ENCODE peak calls at places on chromosomes 16 and 17, in ten cellular contexts. V, O, T, P, J, A, G, L, X and N are unnamed samples.

GRCh38 chr17:32265192-32265895 is at the start of gene RHBDL3:
- DNase-seq in V (no peak), A (no peak), X (no peak), G (no peak), T (no peak), P (no peak), J (no peak), O (no peak), L (no peak), N (no peak)

GRCh38 chr16:68367891-68368601 is 57.2 kb downstream of the PRMT7 start:
- DNase-seq in X (no peak), P (no peak), V (peak; percentile 31), L (no peak), J (no peak), G (no peak), A (no peak), O (no peak), T (no peak), N (no peak)

GRCh38 chr16:12896562-12896961 is 4.8 kb upstream of the SHISA9 start:
- DNase-seq in T (peak; percentile 6), V (peak; percentile 69), O (no peak), P (peak; percentile 32), G (no peak), J (no peak), L (no peak), X (peak; percentile 48), A (no peak), N (no peak)

GRCh38 chr16:12846592-12846991 is 42.9 kb upstream of the CPPED1 start:
- DNase-seq in G (no peak), A (no peak), T (no peak), X (no peak), L (no peak), V (no peak), J (no peak), P (no peak), O (no peak), N (no peak)

GRCh38 chr16:30649725-30650368 is 913 bp upstream of the PRR14 start:
- DNase-seq in P (no peak), V (no peak), L (no peak), A (no peak), O (no peak), G (no peak), X (no peak), T (no peak), J (no peak), N (no peak)

GRCh38 chr17:306116-306515 is 46.5 kb downstream of the RPH3AL start:
- DNase-seq in L (no peak), O (no peak), V (no peak), A (no peak), X (no peak), G (no peak), J (no peak), T (no peak), P (no peak), N (no peak)

GRCh38 chr16:54655171-54655590 is 275.5 kb upstream of the IRX5 start:
- DNase-seq in O (no peak), T (no peak), P (no peak), V (no peak), L (no peak), J (no peak), A (no peak), X (peak; percentile 22), G (peak; percentile 75), N (no peak)

GRCh38 chr16:14015948-14016347 is 55.2 kb upstream of the MRTFB start:
- DNase-seq in J (no peak), L (no peak), X (peak; percentile 89), T (peak; percentile 89), A (no peak), V (no peak), G (peak; percentile 81), O (peak; percentile 90), P (no peak), N (peak; percentile 60)

GRCh38 chr16:65543781-65544740 is 422.2 kb upstream of the CDH11 start:
- DNase-seq in A (no peak), J (no peak), L (no peak), T (no peak), G (no peak), P (no peak), X (no peak), V (no peak), O (no peak), N (no peak)

GRCh38 chr17:9488556-9488955 is 87.1 kb downstream of the STX8 start:
- DNase-seq in X (no peak), L (no peak), T (no peak), A (no peak), G (no peak), V (no peak), O (peak; percentile 32), J (peak; percentile 5), P (no peak), N (no peak)

GRCh38 chr17:41975099-41976083 is 8.8 kb downstream of the CNP start:
- DNase-seq in T (no peak), L (no peak), O (peak; percentile 69), V (no peak), A (no peak), G (no peak), X (peak; percentile 68), P (no peak), J (no peak), N (no peak)

GRCh38 chr16:578870-579405 is 9.2 kb downstream of the PIGQ start:
- DNase-seq in G (peak; percentile 89), X (peak; percentile 76), O (peak; percentile 65), V (peak; percentile 77), P (no peak), L (no peak), T (no peak), J (peak; percentile 89), A (peak; percentile 78), N (no peak)

GRCh38 chr16:3187798-3188674 is at the start of gene OR1F1:
- DNase-seq in A (peak; percentile 76), L (no peak), T (peak; percentile 68), G (peak; percentile 38), V (no peak), P (peak; percentile 81), O (peak; percentile 80), X (peak; percentile 59), J (peak; percentile 62), N (no peak)

GRCh38 chr17:80781188-80781577 is 210.5 kb upstream of the CHMP6 start:
- DNase-seq in G (no peak), P (no peak), V (no peak), A (no peak), X (no peak), L (no peak), O (no peak), T (no peak), J (no peak), N (no peak)

GRCh38 chr17:45942284-45942683 is 47.9 kb downstream of the MAPT start:
- DNase-seq in J (peak; percentile 51), L (peak; percentile 57), X (peak; percentile 9), V (no peak), O (no peak), A (no peak), P (no peak), G (peak; percentile 20), T (peak; percentile 4), N (no peak)

DNA sequence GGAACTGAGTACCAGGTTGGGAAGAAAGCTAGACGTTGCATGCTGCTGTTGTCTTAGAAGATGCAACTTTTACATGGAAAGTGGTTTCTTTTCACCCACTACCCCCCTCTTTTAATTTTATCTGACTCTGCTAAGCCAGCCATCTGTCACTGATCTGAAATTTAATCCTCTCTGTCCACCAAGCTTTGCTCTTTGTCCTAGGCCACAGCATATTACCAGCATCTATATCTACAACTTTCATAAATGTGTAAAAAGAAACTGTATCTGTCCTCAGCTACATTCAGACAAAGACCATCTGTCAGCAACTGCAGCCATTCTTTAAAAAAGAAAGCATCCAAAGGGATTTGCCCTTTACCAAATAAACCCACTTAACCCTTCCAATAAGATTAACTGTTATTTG is 602.3 kb upstream of the SALL1 start:
- DNase-seq in V (no peak), P (no peak), X (no peak), G (no peak), O (no peak), T (no peak), J (no peak), A (no peak), L (no peak), N (no peak)
- H3K4me3 ChIP-seq in V (no peak overlapping the region), P (no peak overlapping the region), X (no peak overlapping the region), G (no peak overlapping the region), O (no peak overlapping the region), T (no peak overlapping the region), J (no peak overlapping the region), A (no peak overlapping the region), L (no peak overlapping the region), N (no peak overlapping the region)

GRCh38 chr17:66290097-66290722 is 12.2 kb upstream of the PRKCA start:
- DNase-seq in O (no peak), A (no peak), X (no peak), P (no peak), L (no peak), G (no peak), T (no peak), J (no peak), V (peak; percentile 26), N (no peak)
- TF ChIP-seq CTCF in O (peak; percentile 29), A (peak; percentile 17), X (peak; percentile 12), P (no peak), L (no peak), G (peak; percentile 20), T (peak; percentile 32), J (no peak), V (peak; percentile 66), N (peak; percentile 11)

DNA sequence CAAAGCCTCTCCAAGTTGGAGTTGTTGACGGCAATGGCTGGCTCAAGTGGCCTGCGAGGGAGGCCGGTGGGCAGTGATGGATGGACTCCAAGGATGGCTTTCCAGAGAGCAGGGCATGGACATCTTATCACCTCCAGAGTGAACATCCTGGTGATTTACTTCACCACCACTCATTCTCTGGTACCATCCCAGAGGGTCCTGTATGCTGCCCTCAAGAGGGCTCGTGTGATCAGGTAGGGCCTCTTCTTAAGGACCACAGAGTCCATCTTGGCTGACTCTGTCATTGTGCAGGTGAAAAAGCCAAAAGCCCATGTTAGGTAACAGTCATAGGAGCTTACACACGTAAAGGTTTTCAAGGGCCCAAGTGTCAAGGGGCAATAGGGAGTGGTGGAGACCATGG is 219.9 kb upstream of the N4BP1 start:
- DNase-seq in J (no peak), X (no peak), T (no peak), O (no peak), V (no peak), P (no peak), L (no peak), A (no peak), G (no peak), N (no peak)
- H3K4me3 ChIP-seq in J (no peak overlapping the region), X (no peak overlapping the region), T (no peak overlapping the region), O (no peak overlapping the region), V (no peak overlapping the region), P (no peak overlapping the region), L (no peak overlapping the region), A (no peak overlapping the region), G (no peak overlapping the region), N (no peak overlapping the region)

DNA sequence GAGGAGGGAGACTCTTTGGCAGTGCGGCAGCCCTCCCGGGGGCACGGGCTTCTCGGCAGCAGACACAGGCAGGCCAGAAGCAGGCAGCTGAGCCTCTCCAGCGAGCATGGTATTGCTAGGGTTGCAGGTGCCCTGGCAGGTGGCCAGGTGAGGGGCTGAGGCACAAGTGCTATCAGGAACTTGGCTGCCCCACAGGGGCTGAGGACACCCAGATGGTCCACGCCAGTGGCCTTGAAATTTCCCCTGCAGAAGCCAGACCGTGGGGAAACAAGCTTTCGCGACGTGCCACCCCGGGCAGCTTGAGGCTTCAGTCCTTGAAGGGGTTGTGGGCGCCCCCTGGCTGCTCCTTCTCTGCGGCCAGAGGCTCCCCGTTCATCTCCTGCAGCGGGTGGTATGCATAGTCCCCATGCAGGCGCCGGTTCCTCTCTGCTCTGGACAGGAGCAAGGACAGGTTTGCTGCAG is 8.5 kb downstream of the NAGPA start:
- DNase-seq in O (no peak), L (no peak), V (peak; percentile 49), G (peak; percentile 18), P (no peak), A (no peak), J (peak; percentile 56), T (no peak), X (no peak), N (no peak)
- TF ChIP-seq CTCF in O (peak; percentile 22), L (no peak), V (peak; percentile 67), G (peak; percentile 41), P (peak; percentile 41), A (peak; percentile 17), J (no peak), T (peak; percentile 61), X (peak; percentile 19), N (peak; percentile 34)